ENCODE peak calls at places on chromosome 14, in ten cellular contexts. R is endodermal cell, P is endothelial cell of umbilical vein, A is fibroblast of lung, E is K562, Z is neuronal stem cell, U is GM23248, X is H1, J is GM12878, W is mammary epithelial cell. L is an unnamed sample.
A peak's percentile ranks its signal among the peaks of the same experiment; 100 is the strongest.

GRCh38 chr14:35883677-35884293 is 57.6 kb downstream of the BRMS1L start:
- DNase-seq in A (peak; percentile 41), X (no peak), P (no peak), R (peak; percentile 59), U (peak; percentile 61), W (no peak), E (peak; percentile 6), J (no peak), Z (no peak), L (no peak)

GRCh38 chr14:54188036-54188666 is 208.7 kb upstream of the CDKN3 start:
- DNase-seq in W (no peak), X (no peak), P (no peak), R (no peak), Z (no peak), E (no peak), J (no peak), A (no peak), U (no peak), L (no peak)

GRCh38 chr14:28382460-28383220 is 383.9 kb upstream of the FOXG1 start:
- DNase-seq in X (no peak), J (no peak), P (peak; percentile 71), W (peak; percentile 85), R (no peak), E (no peak), A (peak; percentile 77), Z (no peak), U (no peak), L (no peak)

GRCh38 chr14:103281496-103282231 is 52.4 kb upstream of the EIF5 start:
- DNase-seq in E (peak; percentile 34), P (peak; percentile 27), U (peak; percentile 82), J (no peak), R (peak; percentile 83), Z (no peak), W (peak; percentile 24), A (peak; percentile 63), X (no peak), L (peak; percentile 71)

GRCh38 chr14:59583755-59584154 is 7.1 kb upstream of the CCDC175 start:
- DNase-seq in R (peak; percentile 57), P (no peak), U (peak; percentile 56), E (no peak), A (peak; percentile 25), Z (no peak), J (no peak), X (no peak), W (no peak), L (peak; percentile 40)

GRCh38 chr14:75249251-75249957 is 29.2 kb upstream of the FOS start:
- DNase-seq in U (no peak), A (no peak), P (no peak), W (no peak), X (no peak), E (peak; percentile 34), R (no peak), Z (no peak), J (peak; percentile 94), L (no peak)

GRCh38 chr14:100788517-100789365 is 37.2 kb upstream of the MEG3 start:
- DNase-seq in J (no peak), P (no peak), A (no peak), R (no peak), E (peak; percentile 44), W (no peak), Z (no peak), U (no peak), X (no peak), L (no peak)

GRCh38 chr14:55373784-55374725 is 37.6 kb downstream of the ATG14 start:
- DNase-seq in Z (no peak), P (peak; percentile 39), E (no peak), R (no peak), J (peak; percentile 20), X (no peak), W (peak; percentile 55), U (peak; percentile 78), A (no peak), L (no peak)

GRCh38 chr14:24828486-24828885 is 194.5 kb upstream of the GZMB start:
- DNase-seq in W (no peak), R (no peak), X (no peak), J (no peak), P (no peak), Z (no peak), A (no peak), U (no peak), E (no peak), L (no peak)

GRCh38 chr14:48936352-48936751 is 649.8 kb downstream of the RPS29 start:
- DNase-seq in U (peak; percentile 49), P (peak; percentile 63), J (no peak), E (no peak), A (peak; percentile 12), R (no peak), W (no peak), Z (peak; percentile 12), X (no peak), L (no peak)

DNA sequence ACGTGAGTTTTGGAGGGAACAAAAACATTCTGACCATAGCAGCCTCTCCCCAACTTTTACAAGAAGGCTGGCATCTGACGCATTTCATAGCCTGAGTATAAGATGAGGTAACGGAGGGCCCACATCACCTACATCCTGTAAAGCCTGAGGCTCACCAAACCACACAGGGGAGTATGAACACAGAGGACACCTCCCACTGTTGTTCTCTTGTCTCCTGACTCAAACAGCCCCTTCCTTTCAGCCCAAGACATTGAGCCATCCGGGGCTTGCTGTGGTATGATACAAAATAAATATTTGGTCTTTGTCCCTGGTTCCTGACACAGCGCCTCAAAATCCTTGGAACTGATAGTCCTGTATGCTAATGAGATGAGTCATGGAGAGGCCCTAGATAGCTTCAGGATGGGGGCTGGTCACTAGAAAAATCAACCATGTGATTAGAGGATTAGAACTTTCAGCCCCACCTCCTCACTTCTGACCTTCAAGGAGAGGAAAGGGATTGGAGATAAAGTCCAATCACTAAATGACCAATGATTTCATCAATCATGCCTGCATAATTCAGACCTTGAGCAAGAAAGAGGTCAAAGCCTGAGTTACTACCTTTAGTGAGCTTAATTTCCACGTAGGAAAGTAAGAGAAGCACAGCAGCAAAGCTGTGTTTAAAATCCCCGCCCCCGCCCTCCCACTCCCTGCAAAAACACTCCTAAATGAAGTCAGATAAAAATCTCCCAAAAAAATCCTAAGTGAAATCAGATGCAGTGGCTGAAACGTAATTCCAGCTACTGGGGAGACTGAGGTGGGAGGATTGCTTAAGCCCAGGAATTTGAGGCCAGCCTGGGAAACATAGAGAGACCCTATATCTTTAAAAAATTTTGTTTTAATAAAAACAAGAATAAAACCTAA is 236.4 kb downstream of the PCNX1 start:
- DNase-seq in W (peak; percentile 98), X (no peak), A (peak; percentile 34), R (no peak), J (no peak), E (peak; percentile 25), Z (no peak), U (peak; percentile 77), P (no peak), L (no peak)
- H3K9ac ChIP-seq in W (peak overlapping the region; percentile 35), X (no peak overlapping the region), A (no peak overlapping the region), R (no peak overlapping the region), J (no peak overlapping the region), E (no peak overlapping the region), Z (no peak overlapping the region), U (peak overlapping the region; percentile 52), P (no peak overlapping the region), L (no peak overlapping the region)

GRCh38 chr14:50344831-50345563 is 32.9 kb downstream of the DMAC2L start:
- DNase-seq in W (no peak), E (no peak), X (no peak), Z (no peak), R (no peak), A (peak; percentile 42), P (peak; percentile 22), J (no peak), U (peak; percentile 12), L (no peak)

GRCh38 chr14:50347521-50347920 is 35.4 kb downstream of the DMAC2L start:
- DNase-seq in W (peak; percentile 84), J (no peak), Z (no peak), X (no peak), R (no peak), A (peak; percentile 66), E (peak; percentile 59), U (peak; percentile 76), P (peak; percentile 43), L (no peak)

GRCh38 chr14:50343424-50343823 is 31.3 kb downstream of the DMAC2L start:
- DNase-seq in E (no peak), P (no peak), X (no peak), Z (no peak), A (no peak), U (peak; percentile 13), J (no peak), W (no peak), R (no peak), L (no peak)

GRCh38 chr14:50344116-50344775 is 32.1 kb downstream of the DMAC2L start:
- DNase-seq in J (peak; percentile 74), P (no peak), U (peak; percentile 31), W (peak; percentile 94), E (no peak), Z (no peak), X (no peak), R (no peak), A (no peak), L (no peak)

DNA sequence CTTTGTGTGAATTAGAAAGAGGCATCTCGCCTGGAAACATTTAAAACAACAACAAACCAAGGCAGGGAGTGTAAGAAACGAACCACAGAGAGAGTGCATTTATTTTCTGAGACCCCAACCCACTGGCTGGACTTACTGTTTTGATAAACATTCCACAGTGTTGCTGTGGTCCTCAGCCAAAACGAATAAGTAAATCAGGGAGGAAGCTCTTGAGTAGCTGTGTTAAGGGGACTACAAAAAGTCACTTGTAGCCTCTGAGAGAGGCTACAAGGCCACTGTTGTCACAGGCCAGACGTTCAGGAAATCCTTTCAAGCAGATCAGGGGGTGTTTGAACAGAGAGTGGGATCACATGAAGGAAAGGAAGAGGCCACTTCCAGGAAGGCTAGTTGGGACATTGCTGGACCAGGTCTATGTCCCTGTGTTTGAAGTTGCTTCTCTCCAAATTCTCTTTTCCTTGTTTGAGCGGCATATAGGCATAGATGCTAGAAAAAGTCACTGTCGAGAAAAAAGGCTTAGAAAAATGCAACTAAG is 33.8 kb downstream of the DMAC2L start:
- DNase-seq in E (no peak), W (no peak), J (no peak), Z (no peak), U (no peak), P (peak; percentile 58), R (no peak), X (no peak), A (no peak), L (no peak)
- H3K27ac ChIP-seq in E (no peak overlapping the region), W (no peak overlapping the region), J (no peak overlapping the region), Z (no peak overlapping the region), U (no peak overlapping the region), P (no peak overlapping the region), R (no peak overlapping the region), X (no peak overlapping the region), A (no peak overlapping the region), L (no peak overlapping the region)

DNA sequence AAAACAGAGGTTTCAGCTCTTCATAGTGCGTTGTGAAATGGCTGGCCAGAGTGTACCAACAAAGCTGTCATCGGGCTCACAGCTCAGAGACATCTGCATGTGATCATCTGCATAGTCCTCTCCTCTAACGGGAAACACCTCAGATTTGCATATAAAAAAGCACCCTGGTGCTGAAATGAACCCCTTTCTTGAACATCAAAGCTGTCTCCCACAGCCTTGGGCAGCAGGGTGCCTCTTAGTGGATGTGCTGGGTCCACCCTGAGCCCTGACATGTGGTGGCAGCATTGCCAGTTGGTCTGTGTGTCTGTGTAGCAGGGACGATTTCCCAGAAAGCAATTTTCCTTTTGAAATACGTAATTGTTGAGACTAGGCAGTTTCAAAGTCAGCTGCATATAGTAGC is 14.3 kb upstream of the PAPLN start:
- DNase-seq in W (no peak), E (no peak), A (peak; percentile 41), U (peak; percentile 72), J (peak; percentile 63), P (no peak), X (no peak), R (no peak), Z (no peak), L (no peak)
- H3K4me3 ChIP-seq in W (no peak overlapping the region), E (no peak overlapping the region), A (no peak overlapping the region), U (no peak overlapping the region), J (no peak overlapping the region), P (no peak overlapping the region), X (no peak overlapping the region), R (no peak overlapping the region), Z (no peak overlapping the region), L (no peak overlapping the region)

GRCh38 chr14:68306265-68306933 is 486.5 kb downstream of the ZFP36L1 start:
- DNase-seq in E (no peak), Z (no peak), R (no peak), U (no peak), J (peak; percentile 96), W (no peak), P (no peak), X (no peak), A (no peak), L (no peak)
- H3K9ac ChIP-seq in E (no peak overlapping the region), Z (no peak overlapping the region), R (no peak overlapping the region), U (no peak overlapping the region), J (peak overlapping the region; percentile 67), W (no peak overlapping the region), P (no peak overlapping the region), X (no peak overlapping the region), A (no peak overlapping the region), L (no peak overlapping the region)

L was measured in SK-N-MC.